ENCODE peak calls at places on chromosomes 6 and 20, in five cellular contexts. H is HCT116, M is GM12878, B is H1, Y is K562. C is an unnamed sample.

GRCh38 chr20:53914091-53914860 is 156.1 kb downstream of the BCAS1 start:
- DNase-seq in H (no peak), M (no peak), B (no peak), Y (no peak), C (no peak)

GRCh38 chr6:127117979-127118504 is 429 bp upstream of the RSPO3 start:
- DNase-seq in H (no peak), M (no peak), B (no peak), Y (no peak), C (no peak)

GRCh38 chr20:48897298-48898044 is 24.0 kb upstream of the ARFGEF2 start:
- DNase-seq in H (peak), M (no peak), B (no peak), Y (no peak), C (no peak)

GRCh38 chr6:35243386-35243958 is 16.1 kb upstream of the ZNF76 start:
- DNase-seq in H (no peak), M (no peak), B (no peak), Y (no peak), C (no peak)

GRCh38 chr6:41200901-41201783 is at the start of gene TREML2:
- DNase-seq in H (no peak), M (no peak), B (no peak), Y (peak), C (no peak)

GRCh38 chr6:74851598-74851997 is 354.3 kb downstream of the COL12A1 start:
- DNase-seq in H (no peak), M (no peak), B (no peak), Y (no peak), C (no peak)

GRCh38 chr20:49400904-49401303 is 81.6 kb downstream of the KCNB1 start:
- DNase-seq in H (no peak), M (no peak), B (no peak), Y (no peak), C (no peak)

GRCh38 chr6:48671506-48671905 is 560.5 kb upstream of the PTCHD4 start:
- DNase-seq in H (no peak), M (no peak), B (no peak), Y (no peak), C (no peak)

GRCh38 chr6:16481680-16482079 is 243.3 kb downstream of the GMPR start:
- DNase-seq in H (no peak), M (no peak), B (no peak), Y (no peak), C (no peak)
- TF ChIP-seq JUND in H (no peak), M (no peak), B (no peak), Y (no peak), C (no peak)

DNA sequence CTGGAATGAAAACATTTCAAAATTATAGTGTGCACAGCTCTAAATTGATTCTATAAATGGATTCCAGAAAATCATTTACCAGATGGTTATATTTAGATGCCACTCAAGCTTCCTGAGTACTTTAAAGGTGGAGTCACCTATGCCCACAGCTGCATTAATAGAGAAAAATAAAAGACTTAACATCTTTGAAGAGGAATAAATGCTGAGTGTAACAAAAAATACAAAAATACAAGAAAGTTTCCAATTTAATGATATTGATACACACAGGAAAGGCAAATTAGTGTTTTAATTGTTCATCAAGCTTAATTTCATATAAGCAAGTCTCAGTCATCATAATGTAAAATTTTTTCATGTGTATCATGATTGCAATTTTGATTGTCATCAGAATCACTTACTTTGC is 89.5 kb upstream of the MANEA start:
- DNase-seq in H (no peak), M (no peak), B (no peak), Y (no peak), C (no peak)
- TF ChIP-seq RAD21 in H (no peak), M (no peak), B (no peak), Y (no peak), C (no peak)

GRCh38 chr6:70381436-70381786 is 31.9 kb upstream of the FAM135A start:
- DNase-seq in H (no peak), M (no peak), B (no peak), Y (no peak), C (no peak)
- TF ChIP-seq EZH2 in H (no peak), M (no peak), B (no peak), Y (no peak), C (no peak)

DNA sequence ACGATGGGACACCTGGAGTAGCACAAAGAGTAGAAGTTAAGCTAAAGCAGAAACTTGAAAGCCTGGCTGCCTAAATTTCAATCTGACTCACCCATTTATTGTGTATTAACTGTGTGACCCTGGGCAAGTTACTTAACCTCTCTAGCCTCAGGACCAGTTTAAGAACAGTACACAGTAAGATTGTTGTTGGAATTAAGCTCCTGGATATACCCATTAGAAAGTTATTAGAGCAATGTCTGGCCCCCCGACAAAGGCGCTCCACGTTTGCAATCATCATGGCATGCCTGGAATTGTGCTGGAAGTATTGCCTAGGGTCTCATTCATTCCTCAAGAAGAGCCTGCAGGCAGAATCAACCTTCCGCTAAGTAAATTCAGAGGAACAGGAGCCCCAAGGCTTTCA is 1.4 kb downstream of the SDC4 start:
- DNase-seq in H (no peak), M (no peak), B (no peak), Y (no peak), C (no peak)
- TF ChIP-seq JUND in H (no peak), M (no peak), B (no peak), Y (no peak), C (no peak)

DNA sequence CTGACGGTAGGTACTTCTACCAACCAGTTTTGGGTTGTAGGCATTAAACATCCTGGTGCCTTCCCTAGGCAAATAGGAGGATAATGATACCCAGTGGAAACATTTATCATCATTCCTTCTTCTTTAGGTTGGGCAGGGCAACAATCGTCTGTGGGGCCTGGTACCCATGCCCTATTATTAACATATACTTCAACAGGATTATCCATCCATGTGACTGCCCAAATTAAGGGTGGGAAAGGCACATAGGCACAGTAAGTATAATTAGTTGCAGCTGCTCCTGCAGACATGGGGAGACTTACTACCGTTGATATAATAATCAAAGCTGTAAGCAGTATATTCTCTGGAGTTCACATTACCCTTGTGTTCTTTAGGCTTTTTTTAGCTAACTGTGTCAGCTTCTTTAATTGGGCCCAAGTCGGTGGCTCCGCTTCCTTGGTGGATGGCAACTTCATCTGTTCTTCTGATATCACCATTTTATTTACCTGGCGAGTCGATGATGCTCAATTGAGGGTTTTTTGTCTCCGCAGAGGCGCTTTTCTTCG is 16.8 kb downstream of the RPL7L1 start:
- DNase-seq in H (no peak), M (no peak), B (no peak), Y (no peak), C (no peak)
- TF ChIP-seq RAD21 in H (no peak), M (no peak), B (no peak), Y (no peak), C (no peak)

C was measured in HepG2.